ENCODE peak calls at places on chromosomes 12 and 14, in four cellular contexts. G is testis, K is GM06990, I is fibroblast of lung. S is an unnamed sample. For H3K27me3 and H3K36me3, the result is how much of the 10 kb centered on the place peaks cover.

GRCh38 chr12:28866715-28867503 is 282.2 kb upstream of the FAR2 start:
- DNase-seq in G (no peak), K (no peak), I (peak), S (no peak)

GRCh38 chr12:13203028-13203922 is 6.7 kb downstream of the EMP1 start:
- DNase-seq in G (peak), K (no peak), I (no peak), S (peak)

GRCh38 chr14:92400579-92401444 is 77.8 kb downstream of the SLC24A4 start:
- DNase-seq in G (no peak), K (peak), I (no peak), S (no peak)

GRCh38 chr12:6540181-6540877 is 6.0 kb downstream of the GAPDH start:
- DNase-seq in G (peak), K (peak), I (peak), S (peak)

GRCh38 chr12:106138646-106139421 is at the start of gene NUAK1:
- DNase-seq in G (peak), K (no peak), I (peak), S (peak)

GRCh38 chr14:101076451-101077220 is 173.1 kb upstream of the RTL1 start:
- DNase-seq in G (peak), K (no peak), I (no peak), S (no peak)

GRCh38 chr12:6222009-6222702 is 22.0 kb downstream of the CD9 start:
- DNase-seq in G (no peak), K (no peak), I (peak), S (no peak)

GRCh38 chr14:91255026-91255695 is 10.7 kb upstream of the GPR68 start:
- DNase-seq in G (no peak), K (no peak), I (no peak), S (no peak)

GRCh38 chr12:106436183-106436582 is 78.6 kb downstream of the POLR3B start:
- DNase-seq in G (no peak), K (no peak), I (peak), S (no peak)

GRCh38 chr12:125163148-125163547 is 97.9 kb downstream of the AACS start:
- DNase-seq in G (no peak), K (no peak), I (no peak), S (no peak)

GRCh38 chr14:25042362-25043299 is 7.3 kb downstream of the STXBP6 start:
- DNase-seq in G (no peak), K (no peak), I (peak), S (peak)

GRCh38 chr12:65217127-65217526 is 47.7 kb downstream of the LEMD3 start:
- DNase-seq in G (no peak), K (no peak), I (no peak), S (no peak)

GRCh38 chr12:51851408-51852097 is 3.0 kb upstream of the FIGNL2 start:
- DNase-seq in G (no peak), K (no peak), I (no peak), S (peak)

GRCh38 chr14:92252291-92252690 is 70.7 kb upstream of the SLC24A4 start:
- DNase-seq in G (peak), K (no peak), I (no peak), S (no peak)

GRCh38 chr12:4256043-4256826 is 17.3 kb upstream of the CCND2 start:
- DNase-seq in G (no peak), K (no peak), I (no peak), S (no peak)

GRCh38 chr12:64320611-64321010 is 69.9 kb downstream of the C12orf56 start:
- DNase-seq in G (no peak), K (no peak), I (no peak), S (no peak)

GRCh38 chr14:99508896-99509629 is 27.9 kb downstream of the CCNK start:
- DNase-seq in G (no peak), K (no peak), I (no peak), S (peak)

GRCh38 chr12:26571539-26571938 is 261.5 kb downstream of the ITPR2 start:
- DNase-seq in G (no peak), K (no peak), I (no peak), S (no peak)

GRCh38 chr12:88833641-88834116 is 253.4 kb upstream of the KITLG start:
- DNase-seq in G (no peak), K (no peak), I (peak), S (no peak)

GRCh38 chr14:54564799-54565235 is 2.1 kb upstream of the SAMD4A start:
- DNase-seq in G (peak), K (no peak), I (peak), S (no peak)

GRCh38 chr14:29215853-29216252 is 449.3 kb downstream of the FOXG1 start:
- DNase-seq in G (no peak), K (peak), I (peak), S (no peak)

GRCh38 chr14:53380508-53381225 is 227.5 kb upstream of the DDHD1 start:
- DNase-seq in G (no peak), K (peak), I (no peak), S (no peak)

GRCh38 chr12:116187158-116187511 is 90.4 kb downstream of the MED13L start:
- DNase-seq in G (no peak), K (no peak), I (peak), S (no peak)

GRCh38 chr14:45664668-45665356 is 411.8 kb upstream of the MIS18BP1 start:
- DNase-seq in G (no peak), K (no peak), I (no peak), S (no peak)

GRCh38 chr14:84785997-84786396 is 743.9 kb upstream of the FLRT2 start:
- DNase-seq in G (no peak), K (no peak), I (peak), S (no peak)

GRCh38 chr14:100486025-100486828 is 101.0 kb downstream of the BEGAIN start:
- DNase-seq in G (peak), K (peak), I (peak), S (peak)

GRCh38 chr12:59938190-59938962 is 342.5 kb downstream of the SLC16A7 start:
- DNase-seq in G (no peak), K (no peak), I (no peak), S (peak)

GRCh38 chr12:30461011-30461670 is 234.5 kb downstream of the IPO8 start:
- DNase-seq in G (no peak), K (no peak), I (peak), S (no peak)

GRCh38 chr12:29591140-29592020 is 93.9 kb upstream of the OVCH1 start:
- DNase-seq in G (peak), K (no peak), I (no peak), S (peak)

GRCh38 chr12:45773734-45774133 is 44.2 kb downstream of the ARID2 start:
- DNase-seq in G (no peak), K (no peak), I (no peak), S (no peak)

GRCh38 chr12:108629156-108629555 is 4.5 kb downstream of the SELPLG start:
- DNase-seq in G (no peak), K (no peak), I (no peak), S (no peak)

GRCh38 chr12:32877670-32878459 is 18.7 kb downstream of the PKP2 start:
- DNase-seq in G (peak), K (no peak), I (no peak), S (no peak)

GRCh38 chr12:57626929-57627445 is 6.0 kb downstream of the B4GALNT1 start:
- DNase-seq in G (no peak), K (no peak), I (no peak), S (peak)

GRCh38 chr14:24289649-24290283 is 9.8 kb downstream of the DHRS1 start:
- DNase-seq in G (no peak), K (no peak), I (no peak), S (no peak)

GRCh38 chr14:92785601-92786426 is 8.3 kb upstream of the GOLGA5 start:
- DNase-seq in G (peak), K (no peak), I (peak), S (no peak)

GRCh38 chr12:6295187-6295811 is 15.2 kb upstream of the PLEKHG6 start:
- DNase-seq in G (no peak), K (no peak), I (peak), S (peak)

DNA sequence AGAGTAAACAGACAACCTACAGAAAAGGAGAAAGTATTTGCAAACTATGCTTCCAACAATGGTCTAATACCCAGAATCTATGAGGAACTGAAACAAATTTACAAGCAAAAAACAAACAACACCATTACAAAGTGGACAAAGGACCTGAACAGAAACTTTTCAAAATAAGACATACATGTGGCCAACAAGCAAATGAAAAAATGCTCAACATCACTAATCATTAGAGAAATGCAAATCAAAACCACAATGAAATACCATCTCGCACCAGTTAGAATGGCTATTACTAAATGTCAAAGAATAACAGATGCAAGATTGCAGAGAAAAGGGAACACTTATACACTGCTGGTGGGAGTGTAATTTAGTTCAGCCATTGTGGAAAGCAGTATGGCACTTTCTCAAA is 125.8 kb downstream of the C12orf42 start:
- DNase-seq in G (no peak), K (peak), I (no peak), S (no peak)
- H3K4me3 ChIP-seq in G (no peak), K (no peak), I (no peak), S (no peak)

GRCh38 chr12:104494137-104494815 is 37.5 kb downstream of the CHST11 start:
- DNase-seq in G (peak), K (peak), I (peak), S (no peak)
- H3K27me3 ChIP-seq in G (under half), K (under half), I (under half), S (under half)

GRCh38 chr14:50773632-50774541 is 57.1 kb downstream of the NIN start:
- DNase-seq in G (peak), K (no peak), I (peak), S (peak)
- H3K36me3 ChIP-seq in G (under half), K (under half), I (under half), S (under half)

DNA sequence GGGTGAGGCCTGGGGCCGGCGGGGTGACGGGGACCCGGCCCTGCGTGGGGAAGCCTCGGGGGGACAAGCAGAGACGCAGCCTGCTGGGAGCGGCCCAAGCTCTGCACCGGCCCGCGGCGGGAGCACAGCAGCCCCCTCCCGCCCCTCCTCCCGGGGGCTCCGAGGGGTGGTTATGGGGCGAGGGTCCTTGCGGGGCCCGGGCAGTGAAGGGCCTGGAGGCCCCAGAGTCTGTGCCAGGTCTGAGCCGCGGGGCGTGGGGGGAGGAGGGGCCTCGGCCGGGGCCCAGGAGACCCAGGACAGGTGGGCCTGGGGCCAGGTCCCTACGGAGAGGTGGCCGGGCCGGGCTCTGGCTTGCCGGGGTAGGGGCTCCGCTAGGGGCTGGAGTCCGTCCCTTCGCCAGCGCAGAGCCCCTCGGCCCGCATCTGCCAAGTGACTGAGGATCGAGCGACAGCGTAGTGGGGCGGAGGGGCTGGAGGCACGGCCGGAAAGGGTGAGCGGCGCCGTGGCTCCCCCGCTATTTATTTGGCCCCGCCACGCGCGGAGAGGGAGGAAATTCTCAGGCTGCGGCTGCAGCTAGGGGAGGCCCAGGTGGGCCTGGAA is 498 bp downstream of the TMEM121 start:
- DNase-seq in G (no peak), K (no peak), I (no peak), S (peak)
- H3K4me3 ChIP-seq in G (peak), K (peak), I (peak), S (peak)

DNA sequence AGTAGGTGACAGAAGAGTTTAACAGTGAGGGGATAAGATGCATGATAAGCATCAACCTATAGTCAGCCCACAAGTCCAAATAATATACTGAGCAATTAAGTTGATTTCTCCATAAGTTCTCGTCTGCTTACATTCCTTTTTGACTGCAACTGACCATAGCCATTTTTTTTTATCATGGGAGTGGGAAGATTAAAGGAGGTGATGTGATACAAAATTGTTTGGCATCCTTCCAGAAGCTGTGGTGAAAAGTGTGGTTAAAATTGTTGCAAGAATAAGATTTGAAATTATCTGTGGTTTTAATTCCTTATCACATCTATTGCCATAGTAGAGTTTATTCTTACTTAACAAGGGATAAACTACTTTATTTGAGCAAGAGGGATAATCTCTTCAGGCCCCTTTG is 50.6 kb downstream of the LIN52 start:
- DNase-seq in G (no peak), K (no peak), I (peak), S (no peak)
- H3K27me3 ChIP-seq in G (under half), K (under half), I (under half), S (under half)

DNA sequence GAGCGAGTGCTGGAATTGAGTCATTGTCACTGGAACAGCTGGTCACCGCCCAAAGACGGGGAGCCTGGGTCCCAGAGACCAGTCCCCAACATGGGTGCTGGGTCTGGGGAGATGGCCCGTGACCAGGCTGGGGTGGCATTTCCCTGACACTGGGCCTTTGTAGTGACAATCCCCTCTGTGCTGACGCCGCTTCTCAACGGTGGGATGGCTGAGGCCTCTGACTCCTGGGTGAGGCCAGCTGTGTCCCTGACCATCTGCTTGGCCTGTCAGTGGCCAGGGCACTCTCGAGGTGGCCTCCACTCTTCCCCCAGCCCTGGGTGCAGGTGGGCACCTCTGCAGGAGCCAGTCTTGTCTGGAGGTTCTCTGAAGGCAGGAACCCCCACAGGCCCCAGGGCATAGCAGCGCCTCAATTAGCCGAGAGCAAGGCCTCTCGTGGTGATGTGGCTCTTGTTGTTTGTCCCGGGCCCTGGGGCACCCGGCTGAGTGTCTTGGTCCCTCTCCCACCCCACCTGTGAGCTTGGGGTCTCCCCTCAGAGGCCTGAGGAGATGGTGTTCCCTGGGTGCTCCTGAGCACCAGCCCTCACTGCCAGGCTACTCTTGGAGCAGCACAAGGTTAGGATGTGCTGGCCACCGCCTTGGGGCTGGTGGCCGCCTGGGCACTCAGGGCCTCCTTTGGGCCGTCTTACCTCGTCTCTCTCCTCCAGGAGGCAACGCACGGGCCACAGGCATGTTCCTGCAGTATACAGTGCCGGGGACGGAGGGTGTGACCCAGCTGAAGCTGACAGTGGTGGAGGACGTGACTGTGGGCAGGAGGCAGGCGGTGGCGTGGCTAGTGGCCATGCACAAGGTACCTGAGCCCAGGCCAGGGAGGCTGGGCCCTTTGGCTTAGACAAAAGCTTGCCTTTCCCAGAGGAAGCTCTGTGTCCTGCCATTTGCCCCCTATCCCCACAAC is 16.6 kb downstream of the ZFYVE21 start:
- DNase-seq in G (no peak), K (no peak), I (no peak), S (peak)
- H3K36me3 ChIP-seq in G (under half), K (under half), I (under half), S (under half)

S was measured in H7.